ENCODE peak calls at places on chromosomes 5 and 9, in ten cellular contexts. One of them, this sample, is unnamed.

GRCh38 chr9:101738566-101739183 is at the start of gene GRIN3A:
- DNase-seq in activated T-helper 2 cell treated with anti-CD3 and anti-CD28 coated beads, Interferon-gamma antibody, Interleukin-2, Interleukin-4, amounts not matched to agents 10 μg/mL and 5 μg/mL and 100 μg/mL, durations not matched to agents 14 hours and 24 hours and 36 hours: no peak
- DNase-seq in natural killer cell: no peak
- DNase-seq in AML-193: no peak
- DNase-seq in HFF-Myc: no peak
- DNase-seq in stimulated activated CD4-positive, alpha-beta T cell treated with anti-CD3 and anti-CD28 coated beads, TNF-alpha, amount 100 ng/mL, for 48 hours: no peak
- DNase-seq in NCI-H1436: peak
- DNase-seq in left lung: no peak
- DNase-seq in endothelial cell of umbilical vein: no peak
- DNase-seq in stimulated activated CD8-positive, alpha-beta memory T cell treated with anti-CD3 and anti-CD28 coated beads, Interleukin-15, amount 100 ng/mL, for 4 hours: no peak
- DNase-seq in this sample: no peak

GRCh38 chr9:96553070-96553469 is 66.6 kb downstream of the CDC14B start:
- DNase-seq in activated T-helper 2 cell treated with anti-CD3 and anti-CD28 coated beads, Interferon-gamma antibody, Interleukin-2, Interleukin-4, amounts not matched to agents 10 μg/mL and 5 μg/mL and 100 μg/mL, durations not matched to agents 14 hours and 24 hours and 36 hours: no peak
- DNase-seq in natural killer cell: no peak
- DNase-seq in AML-193: no peak
- DNase-seq in HFF-Myc: no peak
- DNase-seq in stimulated activated CD4-positive, alpha-beta T cell treated with anti-CD3 and anti-CD28 coated beads, TNF-alpha, amount 100 ng/mL, for 48 hours: no peak
- DNase-seq in NCI-H1436: no peak
- DNase-seq in left lung: no peak
- DNase-seq in endothelial cell of umbilical vein: no peak
- DNase-seq in stimulated activated CD8-positive, alpha-beta memory T cell treated with anti-CD3 and anti-CD28 coated beads, Interleukin-15, amount 100 ng/mL, for 4 hours: no peak
- DNase-seq in this sample: no peak

GRCh38 chr5:92841604-92842155 is 739.3 kb downstream of the NR2F1-AS1 start:
- DNase-seq in activated T-helper 2 cell treated with anti-CD3 and anti-CD28 coated beads, Interferon-gamma antibody, Interleukin-2, Interleukin-4, amounts not matched to agents 10 μg/mL and 5 μg/mL and 100 μg/mL, durations not matched to agents 14 hours and 24 hours and 36 hours: no peak
- DNase-seq in natural killer cell: no peak
- DNase-seq in AML-193: no peak
- DNase-seq in HFF-Myc: no peak
- DNase-seq in stimulated activated CD4-positive, alpha-beta T cell treated with anti-CD3 and anti-CD28 coated beads, TNF-alpha, amount 100 ng/mL, for 48 hours: no peak
- DNase-seq in NCI-H1436: no peak
- DNase-seq in left lung: no peak
- DNase-seq in endothelial cell of umbilical vein: no peak
- DNase-seq in stimulated activated CD8-positive, alpha-beta memory T cell treated with anti-CD3 and anti-CD28 coated beads, Interleukin-15, amount 100 ng/mL, for 4 hours: no peak
- DNase-seq in this sample: no peak

GRCh38 chr5:586751-587285 is 25.3 kb upstream of the CEP72 start:
- DNase-seq in activated T-helper 2 cell treated with anti-CD3 and anti-CD28 coated beads, Interferon-gamma antibody, Interleukin-2, Interleukin-4, amounts not matched to agents 10 μg/mL and 5 μg/mL and 100 μg/mL, durations not matched to agents 14 hours and 24 hours and 36 hours: no peak
- DNase-seq in natural killer cell: no peak
- DNase-seq in AML-193: no peak
- DNase-seq in HFF-Myc: no peak
- DNase-seq in stimulated activated CD4-positive, alpha-beta T cell treated with anti-CD3 and anti-CD28 coated beads, TNF-alpha, amount 100 ng/mL, for 48 hours: no peak
- DNase-seq in NCI-H1436: no peak
- DNase-seq in left lung: no peak
- DNase-seq in endothelial cell of umbilical vein: no peak
- DNase-seq in stimulated activated CD8-positive, alpha-beta memory T cell treated with anti-CD3 and anti-CD28 coated beads, Interleukin-15, amount 100 ng/mL, for 4 hours: no peak
- DNase-seq in this sample: no peak

GRCh38 chr9:127717766-127718165 is 1.9 kb downstream of the TTC16 start:
- DNase-seq in activated T-helper 2 cell treated with anti-CD3 and anti-CD28 coated beads, Interferon-gamma antibody, Interleukin-2, Interleukin-4, amounts not matched to agents 10 μg/mL and 5 μg/mL and 100 μg/mL, durations not matched to agents 14 hours and 24 hours and 36 hours: no peak
- DNase-seq in natural killer cell: no peak
- DNase-seq in AML-193: no peak
- DNase-seq in HFF-Myc: no peak
- DNase-seq in stimulated activated CD4-positive, alpha-beta T cell treated with anti-CD3 and anti-CD28 coated beads, TNF-alpha, amount 100 ng/mL, for 48 hours: no peak
- DNase-seq in NCI-H1436: no peak
- DNase-seq in left lung: no peak
- DNase-seq in endothelial cell of umbilical vein: no peak
- DNase-seq in stimulated activated CD8-positive, alpha-beta memory T cell treated with anti-CD3 and anti-CD28 coated beads, Interleukin-15, amount 100 ng/mL, for 4 hours: no peak
- DNase-seq in this sample: no peak

GRCh38 chr5:167916706-167917105 is 374.7 kb upstream of the WWC1 start:
- DNase-seq in activated T-helper 2 cell treated with anti-CD3 and anti-CD28 coated beads, Interferon-gamma antibody, Interleukin-2, Interleukin-4, amounts not matched to agents 10 μg/mL and 5 μg/mL and 100 μg/mL, durations not matched to agents 14 hours and 24 hours and 36 hours: no peak
- DNase-seq in natural killer cell: no peak
- DNase-seq in AML-193: no peak
- DNase-seq in HFF-Myc: no peak
- DNase-seq in stimulated activated CD4-positive, alpha-beta T cell treated with anti-CD3 and anti-CD28 coated beads, TNF-alpha, amount 100 ng/mL, for 48 hours: no peak
- DNase-seq in NCI-H1436: no peak
- DNase-seq in left lung: peak
- DNase-seq in endothelial cell of umbilical vein: no peak
- DNase-seq in stimulated activated CD8-positive, alpha-beta memory T cell treated with anti-CD3 and anti-CD28 coated beads, Interleukin-15, amount 100 ng/mL, for 4 hours: no peak
- DNase-seq in this sample: no peak

GRCh38 chr5:82347213-82347947 is 69.2 kb upstream of the RPS23 start:
- DNase-seq in activated T-helper 2 cell treated with anti-CD3 and anti-CD28 coated beads, Interferon-gamma antibody, Interleukin-2, Interleukin-4, amounts not matched to agents 10 μg/mL and 5 μg/mL and 100 μg/mL, durations not matched to agents 14 hours and 24 hours and 36 hours: no peak
- DNase-seq in natural killer cell: no peak
- DNase-seq in AML-193: no peak
- DNase-seq in HFF-Myc: no peak
- DNase-seq in stimulated activated CD4-positive, alpha-beta T cell treated with anti-CD3 and anti-CD28 coated beads, TNF-alpha, amount 100 ng/mL, for 48 hours: no peak
- DNase-seq in NCI-H1436: no peak
- DNase-seq in left lung: peak
- DNase-seq in endothelial cell of umbilical vein: no peak
- DNase-seq in stimulated activated CD8-positive, alpha-beta memory T cell treated with anti-CD3 and anti-CD28 coated beads, Interleukin-15, amount 100 ng/mL, for 4 hours: no peak
- DNase-seq in this sample: peak

GRCh38 chr5:180802325-180803180 is at the start of gene MGAT1:
- DNase-seq in activated T-helper 2 cell treated with anti-CD3 and anti-CD28 coated beads, Interferon-gamma antibody, Interleukin-2, Interleukin-4, amounts not matched to agents 10 μg/mL and 5 μg/mL and 100 μg/mL, durations not matched to agents 14 hours and 24 hours and 36 hours: peak
- DNase-seq in natural killer cell: peak
- DNase-seq in AML-193: peak
- DNase-seq in HFF-Myc: no peak
- DNase-seq in stimulated activated CD4-positive, alpha-beta T cell treated with anti-CD3 and anti-CD28 coated beads, TNF-alpha, amount 100 ng/mL, for 48 hours: peak
- DNase-seq in NCI-H1436: peak
- DNase-seq in left lung: peak
- DNase-seq in endothelial cell of umbilical vein: peak
- DNase-seq in stimulated activated CD8-positive, alpha-beta memory T cell treated with anti-CD3 and anti-CD28 coated beads, Interleukin-15, amount 100 ng/mL, for 4 hours: peak
- DNase-seq in this sample: no peak

GRCh38 chr5:150440948-150441812 is 8.4 kb downstream of the RPS14 start:
- DNase-seq in activated T-helper 2 cell treated with anti-CD3 and anti-CD28 coated beads, Interferon-gamma antibody, Interleukin-2, Interleukin-4, amounts not matched to agents 10 μg/mL and 5 μg/mL and 100 μg/mL, durations not matched to agents 14 hours and 24 hours and 36 hours: no peak
- DNase-seq in natural killer cell: no peak
- DNase-seq in AML-193: no peak
- DNase-seq in HFF-Myc: no peak
- DNase-seq in stimulated activated CD4-positive, alpha-beta T cell treated with anti-CD3 and anti-CD28 coated beads, TNF-alpha, amount 100 ng/mL, for 48 hours: no peak
- DNase-seq in NCI-H1436: no peak
- DNase-seq in left lung: no peak
- DNase-seq in endothelial cell of umbilical vein: no peak
- DNase-seq in stimulated activated CD8-positive, alpha-beta memory T cell treated with anti-CD3 and anti-CD28 coated beads, Interleukin-15, amount 100 ng/mL, for 4 hours: no peak
- DNase-seq in this sample: no peak

GRCh38 chr5:163846512-163846911 is 341.1 kb downstream of the MAT2B start:
- DNase-seq in activated T-helper 2 cell treated with anti-CD3 and anti-CD28 coated beads, Interferon-gamma antibody, Interleukin-2, Interleukin-4, amounts not matched to agents 10 μg/mL and 5 μg/mL and 100 μg/mL, durations not matched to agents 14 hours and 24 hours and 36 hours: no peak
- DNase-seq in natural killer cell: no peak
- DNase-seq in AML-193: no peak
- DNase-seq in HFF-Myc: no peak
- DNase-seq in stimulated activated CD4-positive, alpha-beta T cell treated with anti-CD3 and anti-CD28 coated beads, TNF-alpha, amount 100 ng/mL, for 48 hours: no peak
- DNase-seq in NCI-H1436: no peak
- DNase-seq in left lung: no peak
- DNase-seq in endothelial cell of umbilical vein: no peak
- DNase-seq in stimulated activated CD8-positive, alpha-beta memory T cell treated with anti-CD3 and anti-CD28 coated beads, Interleukin-15, amount 100 ng/mL, for 4 hours: no peak
- DNase-seq in this sample: no peak

GRCh38 chr5:108259306-108259705 is 122.6 kb downstream of the FBXL17 start:
- DNase-seq in activated T-helper 2 cell treated with anti-CD3 and anti-CD28 coated beads, Interferon-gamma antibody, Interleukin-2, Interleukin-4, amounts not matched to agents 10 μg/mL and 5 μg/mL and 100 μg/mL, durations not matched to agents 14 hours and 24 hours and 36 hours: no peak
- DNase-seq in natural killer cell: no peak
- DNase-seq in AML-193: no peak
- DNase-seq in HFF-Myc: no peak
- DNase-seq in stimulated activated CD4-positive, alpha-beta T cell treated with anti-CD3 and anti-CD28 coated beads, TNF-alpha, amount 100 ng/mL, for 48 hours: no peak
- DNase-seq in NCI-H1436: no peak
- DNase-seq in left lung: no peak
- DNase-seq in endothelial cell of umbilical vein: peak
- DNase-seq in stimulated activated CD8-positive, alpha-beta memory T cell treated with anti-CD3 and anti-CD28 coated beads, Interleukin-15, amount 100 ng/mL, for 4 hours: no peak
- DNase-seq in this sample: no peak

GRCh38 chr5:59923465-59923864 is 29.9 kb upstream of the PDE4D start:
- DNase-seq in activated T-helper 2 cell treated with anti-CD3 and anti-CD28 coated beads, Interferon-gamma antibody, Interleukin-2, Interleukin-4, amounts not matched to agents 10 μg/mL and 5 μg/mL and 100 μg/mL, durations not matched to agents 14 hours and 24 hours and 36 hours: no peak
- DNase-seq in natural killer cell: no peak
- DNase-seq in AML-193: no peak
- DNase-seq in HFF-Myc: peak
- DNase-seq in stimulated activated CD4-positive, alpha-beta T cell treated with anti-CD3 and anti-CD28 coated beads, TNF-alpha, amount 100 ng/mL, for 48 hours: no peak
- DNase-seq in NCI-H1436: no peak
- DNase-seq in left lung: no peak
- DNase-seq in endothelial cell of umbilical vein: no peak
- DNase-seq in stimulated activated CD8-positive, alpha-beta memory T cell treated with anti-CD3 and anti-CD28 coated beads, Interleukin-15, amount 100 ng/mL, for 4 hours: no peak
- DNase-seq in this sample: no peak

GRCh38 chr5:176486189-176486757 is 38.1 kb downstream of the FAF2 start:
- DNase-seq in activated T-helper 2 cell treated with anti-CD3 and anti-CD28 coated beads, Interferon-gamma antibody, Interleukin-2, Interleukin-4, amounts not matched to agents 10 μg/mL and 5 μg/mL and 100 μg/mL, durations not matched to agents 14 hours and 24 hours and 36 hours: no peak
- DNase-seq in natural killer cell: no peak
- DNase-seq in AML-193: no peak
- DNase-seq in HFF-Myc: no peak
- DNase-seq in stimulated activated CD4-positive, alpha-beta T cell treated with anti-CD3 and anti-CD28 coated beads, TNF-alpha, amount 100 ng/mL, for 48 hours: no peak
- DNase-seq in NCI-H1436: no peak
- DNase-seq in left lung: no peak
- DNase-seq in endothelial cell of umbilical vein: no peak
- DNase-seq in stimulated activated CD8-positive, alpha-beta memory T cell treated with anti-CD3 and anti-CD28 coated beads, Interleukin-15, amount 100 ng/mL, for 4 hours: no peak
- DNase-seq in this sample: no peak

GRCh38 chr9:127132921-127133647 is 10.6 kb upstream of the ANGPTL2 start:
- DNase-seq in activated T-helper 2 cell treated with anti-CD3 and anti-CD28 coated beads, Interferon-gamma antibody, Interleukin-2, Interleukin-4, amounts not matched to agents 10 μg/mL and 5 μg/mL and 100 μg/mL, durations not matched to agents 14 hours and 24 hours and 36 hours: no peak
- DNase-seq in natural killer cell: no peak
- DNase-seq in AML-193: no peak
- DNase-seq in HFF-Myc: no peak
- DNase-seq in stimulated activated CD4-positive, alpha-beta T cell treated with anti-CD3 and anti-CD28 coated beads, TNF-alpha, amount 100 ng/mL, for 48 hours: no peak
- DNase-seq in NCI-H1436: no peak
- DNase-seq in left lung: peak
- DNase-seq in endothelial cell of umbilical vein: no peak
- DNase-seq in stimulated activated CD8-positive, alpha-beta memory T cell treated with anti-CD3 and anti-CD28 coated beads, Interleukin-15, amount 100 ng/mL, for 4 hours: no peak
- DNase-seq in this sample: no peak

GRCh38 chr5:1059884-1060263 is 51.3 kb downstream of the NKD2 start:
- DNase-seq in activated T-helper 2 cell treated with anti-CD3 and anti-CD28 coated beads, Interferon-gamma antibody, Interleukin-2, Interleukin-4, amounts not matched to agents 10 μg/mL and 5 μg/mL and 100 μg/mL, durations not matched to agents 14 hours and 24 hours and 36 hours: no peak
- DNase-seq in natural killer cell: no peak
- DNase-seq in AML-193: no peak
- DNase-seq in HFF-Myc: no peak
- DNase-seq in stimulated activated CD4-positive, alpha-beta T cell treated with anti-CD3 and anti-CD28 coated beads, TNF-alpha, amount 100 ng/mL, for 48 hours: no peak
- DNase-seq in NCI-H1436: no peak
- DNase-seq in left lung: no peak
- DNase-seq in endothelial cell of umbilical vein: no peak
- DNase-seq in stimulated activated CD8-positive, alpha-beta memory T cell treated with anti-CD3 and anti-CD28 coated beads, Interleukin-15, amount 100 ng/mL, for 4 hours: no peak
- DNase-seq in this sample: no peak

GRCh38 chr5:105288946-105289345 is 1726.4 kb upstream of the NUDT12 start:
- DNase-seq in activated T-helper 2 cell treated with anti-CD3 and anti-CD28 coated beads, Interferon-gamma antibody, Interleukin-2, Interleukin-4, amounts not matched to agents 10 μg/mL and 5 μg/mL and 100 μg/mL, durations not matched to agents 14 hours and 24 hours and 36 hours: no peak
- DNase-seq in natural killer cell: no peak
- DNase-seq in AML-193: no peak
- DNase-seq in HFF-Myc: no peak
- DNase-seq in stimulated activated CD4-positive, alpha-beta T cell treated with anti-CD3 and anti-CD28 coated beads, TNF-alpha, amount 100 ng/mL, for 48 hours: no peak
- DNase-seq in NCI-H1436: no peak
- DNase-seq in left lung: no peak
- DNase-seq in endothelial cell of umbilical vein: no peak
- DNase-seq in stimulated activated CD8-positive, alpha-beta memory T cell treated with anti-CD3 and anti-CD28 coated beads, Interleukin-15, amount 100 ng/mL, for 4 hours: no peak
- DNase-seq in this sample: no peak

GRCh38 chr9:38527507-38527906 is 92.9 kb downstream of the ANKRD18A start:
- DNase-seq in activated T-helper 2 cell treated with anti-CD3 and anti-CD28 coated beads, Interferon-gamma antibody, Interleukin-2, Interleukin-4, amounts not matched to agents 10 μg/mL and 5 μg/mL and 100 μg/mL, durations not matched to agents 14 hours and 24 hours and 36 hours: no peak
- DNase-seq in natural killer cell: no peak
- DNase-seq in AML-193: no peak
- DNase-seq in HFF-Myc: no peak
- DNase-seq in stimulated activated CD4-positive, alpha-beta T cell treated with anti-CD3 and anti-CD28 coated beads, TNF-alpha, amount 100 ng/mL, for 48 hours: no peak
- DNase-seq in NCI-H1436: no peak
- DNase-seq in left lung: no peak
- DNase-seq in endothelial cell of umbilical vein: no peak
- DNase-seq in stimulated activated CD8-positive, alpha-beta memory T cell treated with anti-CD3 and anti-CD28 coated beads, Interleukin-15, amount 100 ng/mL, for 4 hours: no peak
- DNase-seq in this sample: no peak

GRCh38 chr9:12539602-12540001 is 153.6 kb upstream of the TYRP1 start:
- DNase-seq in activated T-helper 2 cell treated with anti-CD3 and anti-CD28 coated beads, Interferon-gamma antibody, Interleukin-2, Interleukin-4, amounts not matched to agents 10 μg/mL and 5 μg/mL and 100 μg/mL, durations not matched to agents 14 hours and 24 hours and 36 hours: no peak
- DNase-seq in natural killer cell: no peak
- DNase-seq in AML-193: no peak
- DNase-seq in HFF-Myc: no peak
- DNase-seq in stimulated activated CD4-positive, alpha-beta T cell treated with anti-CD3 and anti-CD28 coated beads, TNF-alpha, amount 100 ng/mL, for 48 hours: no peak
- DNase-seq in NCI-H1436: no peak
- DNase-seq in left lung: no peak
- DNase-seq in endothelial cell of umbilical vein: no peak
- DNase-seq in stimulated activated CD8-positive, alpha-beta memory T cell treated with anti-CD3 and anti-CD28 coated beads, Interleukin-15, amount 100 ng/mL, for 4 hours: no peak
- DNase-seq in this sample: no peak

GRCh38 chr5:80904533-80905187 is 55.5 kb upstream of the RASGRF2 start:
- DNase-seq in activated T-helper 2 cell treated with anti-CD3 and anti-CD28 coated beads, Interferon-gamma antibody, Interleukin-2, Interleukin-4, amounts not matched to agents 10 μg/mL and 5 μg/mL and 100 μg/mL, durations not matched to agents 14 hours and 24 hours and 36 hours: no peak
- DNase-seq in natural killer cell: no peak
- DNase-seq in AML-193: peak
- DNase-seq in HFF-Myc: no peak
- DNase-seq in stimulated activated CD4-positive, alpha-beta T cell treated with anti-CD3 and anti-CD28 coated beads, TNF-alpha, amount 100 ng/mL, for 48 hours: no peak
- DNase-seq in NCI-H1436: no peak
- DNase-seq in left lung: no peak
- DNase-seq in endothelial cell of umbilical vein: no peak
- DNase-seq in stimulated activated CD8-positive, alpha-beta memory T cell treated with anti-CD3 and anti-CD28 coated beads, Interleukin-15, amount 100 ng/mL, for 4 hours: no peak
- DNase-seq in this sample: no peak

GRCh38 chr9:93891549-93892310 is 63.4 kb downstream of the BARX1 start:
- DNase-seq in activated T-helper 2 cell treated with anti-CD3 and anti-CD28 coated beads, Interferon-gamma antibody, Interleukin-2, Interleukin-4, amounts not matched to agents 10 μg/mL and 5 μg/mL and 100 μg/mL, durations not matched to agents 14 hours and 24 hours and 36 hours: no peak
- DNase-seq in natural killer cell: no peak
- DNase-seq in AML-193: no peak
- DNase-seq in HFF-Myc: no peak
- DNase-seq in stimulated activated CD4-positive, alpha-beta T cell treated with anti-CD3 and anti-CD28 coated beads, TNF-alpha, amount 100 ng/mL, for 48 hours: no peak
- DNase-seq in NCI-H1436: no peak
- DNase-seq in left lung: no peak
- DNase-seq in endothelial cell of umbilical vein: no peak
- DNase-seq in stimulated activated CD8-positive, alpha-beta memory T cell treated with anti-CD3 and anti-CD28 coated beads, Interleukin-15, amount 100 ng/mL, for 4 hours: no peak
- DNase-seq in this sample: no peak

GRCh38 chr5:108084105-108084504 is 297.8 kb downstream of the FBXL17 start:
- DNase-seq in activated T-helper 2 cell treated with anti-CD3 and anti-CD28 coated beads, Interferon-gamma antibody, Interleukin-2, Interleukin-4, amounts not matched to agents 10 μg/mL and 5 μg/mL and 100 μg/mL, durations not matched to agents 14 hours and 24 hours and 36 hours: no peak
- DNase-seq in natural killer cell: no peak
- DNase-seq in AML-193: no peak
- DNase-seq in HFF-Myc: no peak
- DNase-seq in stimulated activated CD4-positive, alpha-beta T cell treated with anti-CD3 and anti-CD28 coated beads, TNF-alpha, amount 100 ng/mL, for 48 hours: no peak
- DNase-seq in NCI-H1436: no peak
- DNase-seq in left lung: no peak
- DNase-seq in endothelial cell of umbilical vein: peak
- DNase-seq in stimulated activated CD8-positive, alpha-beta memory T cell treated with anti-CD3 and anti-CD28 coated beads, Interleukin-15, amount 100 ng/mL, for 4 hours: no peak
- DNase-seq in this sample: no peak

GRCh38 chr9:116027096-116027495 is 126.5 kb upstream of the PAPPA start:
- DNase-seq in activated T-helper 2 cell treated with anti-CD3 and anti-CD28 coated beads, Interferon-gamma antibody, Interleukin-2, Interleukin-4, amounts not matched to agents 10 μg/mL and 5 μg/mL and 100 μg/mL, durations not matched to agents 14 hours and 24 hours and 36 hours: no peak
- DNase-seq in natural killer cell: no peak
- DNase-seq in AML-193: no peak
- DNase-seq in HFF-Myc: no peak
- DNase-seq in stimulated activated CD4-positive, alpha-beta T cell treated with anti-CD3 and anti-CD28 coated beads, TNF-alpha, amount 100 ng/mL, for 48 hours: no peak
- DNase-seq in NCI-H1436: no peak
- DNase-seq in left lung: no peak
- DNase-seq in endothelial cell of umbilical vein: no peak
- DNase-seq in stimulated activated CD8-positive, alpha-beta memory T cell treated with anti-CD3 and anti-CD28 coated beads, Interleukin-15, amount 100 ng/mL, for 4 hours: no peak
- DNase-seq in this sample: no peak

GRCh38 chr5:16540421-16540820 is 74.8 kb upstream of the ZNF622 start:
- DNase-seq in activated T-helper 2 cell treated with anti-CD3 and anti-CD28 coated beads, Interferon-gamma antibody, Interleukin-2, Interleukin-4, amounts not matched to agents 10 μg/mL and 5 μg/mL and 100 μg/mL, durations not matched to agents 14 hours and 24 hours and 36 hours: no peak
- DNase-seq in natural killer cell: no peak
- DNase-seq in AML-193: no peak
- DNase-seq in HFF-Myc: no peak
- DNase-seq in stimulated activated CD4-positive, alpha-beta T cell treated with anti-CD3 and anti-CD28 coated beads, TNF-alpha, amount 100 ng/mL, for 48 hours: no peak
- DNase-seq in NCI-H1436: no peak
- DNase-seq in left lung: no peak
- DNase-seq in endothelial cell of umbilical vein: no peak
- DNase-seq in stimulated activated CD8-positive, alpha-beta memory T cell treated with anti-CD3 and anti-CD28 coated beads, Interleukin-15, amount 100 ng/mL, for 4 hours: no peak
- DNase-seq in this sample: no peak

GRCh38 chr5:95986001-95986400 is 24.4 kb upstream of the ELL2 start:
- DNase-seq in activated T-helper 2 cell treated with anti-CD3 and anti-CD28 coated beads, Interferon-gamma antibody, Interleukin-2, Interleukin-4, amounts not matched to agents 10 μg/mL and 5 μg/mL and 100 μg/mL, durations not matched to agents 14 hours and 24 hours and 36 hours: no peak
- DNase-seq in natural killer cell: no peak
- DNase-seq in AML-193: no peak
- DNase-seq in HFF-Myc: no peak
- DNase-seq in stimulated activated CD4-positive, alpha-beta T cell treated with anti-CD3 and anti-CD28 coated beads, TNF-alpha, amount 100 ng/mL, for 48 hours: no peak
- DNase-seq in NCI-H1436: no peak
- DNase-seq in left lung: no peak
- DNase-seq in endothelial cell of umbilical vein: no peak
- DNase-seq in stimulated activated CD8-positive, alpha-beta memory T cell treated with anti-CD3 and anti-CD28 coated beads, Interleukin-15, amount 100 ng/mL, for 4 hours: no peak
- DNase-seq in this sample: no peak

GRCh38 chr9:127424669-127424986 is 446 bp downstream of the ZNF79 start:
- DNase-seq in activated T-helper 2 cell treated with anti-CD3 and anti-CD28 coated beads, Interferon-gamma antibody, Interleukin-2, Interleukin-4, amounts not matched to agents 10 μg/mL and 5 μg/mL and 100 μg/mL, durations not matched to agents 14 hours and 24 hours and 36 hours: peak
- DNase-seq in natural killer cell: no peak
- DNase-seq in AML-193: no peak
- DNase-seq in HFF-Myc: no peak
- DNase-seq in stimulated activated CD4-positive, alpha-beta T cell treated with anti-CD3 and anti-CD28 coated beads, TNF-alpha, amount 100 ng/mL, for 48 hours: no peak
- DNase-seq in NCI-H1436: no peak
- DNase-seq in left lung: no peak
- DNase-seq in endothelial cell of umbilical vein: no peak
- DNase-seq in stimulated activated CD8-positive, alpha-beta memory T cell treated with anti-CD3 and anti-CD28 coated beads, Interleukin-15, amount 100 ng/mL, for 4 hours: no peak
- DNase-seq in this sample: no peak

GRCh38 chr9:119868694-119869093 is 499.5 kb upstream of the BRINP1 start:
- DNase-seq in activated T-helper 2 cell treated with anti-CD3 and anti-CD28 coated beads, Interferon-gamma antibody, Interleukin-2, Interleukin-4, amounts not matched to agents 10 μg/mL and 5 μg/mL and 100 μg/mL, durations not matched to agents 14 hours and 24 hours and 36 hours: no peak
- DNase-seq in natural killer cell: no peak
- DNase-seq in AML-193: no peak
- DNase-seq in HFF-Myc: no peak
- DNase-seq in stimulated activated CD4-positive, alpha-beta T cell treated with anti-CD3 and anti-CD28 coated beads, TNF-alpha, amount 100 ng/mL, for 48 hours: no peak
- DNase-seq in NCI-H1436: no peak
- DNase-seq in left lung: no peak
- DNase-seq in endothelial cell of umbilical vein: no peak
- DNase-seq in stimulated activated CD8-positive, alpha-beta memory T cell treated with anti-CD3 and anti-CD28 coated beads, Interleukin-15, amount 100 ng/mL, for 4 hours: no peak
- DNase-seq in this sample: no peak

GRCh38 chr9:123338710-123339665 is 17.0 kb upstream of the CRB2 start:
- DNase-seq in activated T-helper 2 cell treated with anti-CD3 and anti-CD28 coated beads, Interferon-gamma antibody, Interleukin-2, Interleukin-4, amounts not matched to agents 10 μg/mL and 5 μg/mL and 100 μg/mL, durations not matched to agents 14 hours and 24 hours and 36 hours: peak
- DNase-seq in natural killer cell: peak
- DNase-seq in AML-193: no peak
- DNase-seq in HFF-Myc: no peak
- DNase-seq in stimulated activated CD4-positive, alpha-beta T cell treated with anti-CD3 and anti-CD28 coated beads, TNF-alpha, amount 100 ng/mL, for 48 hours: peak
- DNase-seq in NCI-H1436: no peak
- DNase-seq in left lung: peak
- DNase-seq in endothelial cell of umbilical vein: peak
- DNase-seq in stimulated activated CD8-positive, alpha-beta memory T cell treated with anti-CD3 and anti-CD28 coated beads, Interleukin-15, amount 100 ng/mL, for 4 hours: peak
- DNase-seq in this sample: no peak

GRCh38 chr9:93317495-93318094 is 133.7 kb downstream of the WNK2 start:
- DNase-seq in activated T-helper 2 cell treated with anti-CD3 and anti-CD28 coated beads, Interferon-gamma antibody, Interleukin-2, Interleukin-4, amounts not matched to agents 10 μg/mL and 5 μg/mL and 100 μg/mL, durations not matched to agents 14 hours and 24 hours and 36 hours: no peak
- DNase-seq in natural killer cell: no peak
- DNase-seq in AML-193: no peak
- DNase-seq in HFF-Myc: no peak
- DNase-seq in stimulated activated CD4-positive, alpha-beta T cell treated with anti-CD3 and anti-CD28 coated beads, TNF-alpha, amount 100 ng/mL, for 48 hours: no peak
- DNase-seq in NCI-H1436: no peak
- DNase-seq in left lung: no peak
- DNase-seq in endothelial cell of umbilical vein: no peak
- DNase-seq in stimulated activated CD8-positive, alpha-beta memory T cell treated with anti-CD3 and anti-CD28 coated beads, Interleukin-15, amount 100 ng/mL, for 4 hours: no peak
- DNase-seq in this sample: no peak